ENCODE peak calls at places on chromosomes 1 and 21, in six cellular contexts. L is ascending aorta, O is ovary, Z is AG09309, V is uterus, Q is GM12865. K is an unnamed sample.

GRCh38 chr1:58412071-58412580 is 134.4 kb downstream of the OMA1 start:
- DNase-seq in O (no peak), Z (no peak), Q (no peak), L (no peak), V (no peak), K (peak; percentile 43)

GRCh38 chr1:27448982-27449381 is 41.0 kb downstream of the WASF2 start:
- DNase-seq in O (no peak), V (no peak), L (no peak), Q (peak; percentile 20), Z (no peak), K (no peak)

GRCh38 chr1:235078927-235079381 is 49.7 kb downstream of the TOMM20 start:
- DNase-seq in V (no peak), L (no peak), Q (peak; percentile 53), O (no peak), Z (no peak), K (peak; percentile 68)

GRCh38 chr1:37415611-37416244 is 58.7 kb upstream of the ZC3H12A start:
- DNase-seq in L (no peak), Q (no peak), O (no peak), V (no peak), Z (no peak), K (no peak)

GRCh38 chr1:157230500-157230899 is 92.3 kb upstream of the ETV3 start:
- DNase-seq in Z (no peak), L (no peak), O (no peak), V (no peak), Q (no peak), K (no peak)

GRCh38 chr21:39125752-39126485 is 57.3 kb downstream of the PSMG1 start:
- DNase-seq in Z (no peak), L (peak; percentile 84), O (peak; percentile 51), Q (peak; percentile 33), V (peak; percentile 68), K (peak; percentile 76)

GRCh38 chr1:92832537-92833160 is 809 bp downstream of the RPL5 start:
- DNase-seq in Q (peak; percentile 32), O (no peak), L (no peak), Z (no peak), V (no peak), K (no peak)

GRCh38 chr1:155255243-155256100 is at the start of gene ENTREP3:
- DNase-seq in L (peak; percentile 94), O (peak; percentile 90), V (peak; percentile 87), Z (no peak), Q (peak; percentile 87), K (peak; percentile 78)

GRCh38 chr1:208985231-208985630 is 598.3 kb upstream of the CAMK1G start:
- DNase-seq in Q (no peak), Z (no peak), V (no peak), O (no peak), L (no peak), K (peak; percentile 77)

GRCh38 chr21:23968008-23968407 is 1639.3 kb downstream of the MRPL39 start:
- DNase-seq in Z (no peak), L (no peak), Q (no peak), O (no peak), V (no peak), K (no peak)

DNA sequence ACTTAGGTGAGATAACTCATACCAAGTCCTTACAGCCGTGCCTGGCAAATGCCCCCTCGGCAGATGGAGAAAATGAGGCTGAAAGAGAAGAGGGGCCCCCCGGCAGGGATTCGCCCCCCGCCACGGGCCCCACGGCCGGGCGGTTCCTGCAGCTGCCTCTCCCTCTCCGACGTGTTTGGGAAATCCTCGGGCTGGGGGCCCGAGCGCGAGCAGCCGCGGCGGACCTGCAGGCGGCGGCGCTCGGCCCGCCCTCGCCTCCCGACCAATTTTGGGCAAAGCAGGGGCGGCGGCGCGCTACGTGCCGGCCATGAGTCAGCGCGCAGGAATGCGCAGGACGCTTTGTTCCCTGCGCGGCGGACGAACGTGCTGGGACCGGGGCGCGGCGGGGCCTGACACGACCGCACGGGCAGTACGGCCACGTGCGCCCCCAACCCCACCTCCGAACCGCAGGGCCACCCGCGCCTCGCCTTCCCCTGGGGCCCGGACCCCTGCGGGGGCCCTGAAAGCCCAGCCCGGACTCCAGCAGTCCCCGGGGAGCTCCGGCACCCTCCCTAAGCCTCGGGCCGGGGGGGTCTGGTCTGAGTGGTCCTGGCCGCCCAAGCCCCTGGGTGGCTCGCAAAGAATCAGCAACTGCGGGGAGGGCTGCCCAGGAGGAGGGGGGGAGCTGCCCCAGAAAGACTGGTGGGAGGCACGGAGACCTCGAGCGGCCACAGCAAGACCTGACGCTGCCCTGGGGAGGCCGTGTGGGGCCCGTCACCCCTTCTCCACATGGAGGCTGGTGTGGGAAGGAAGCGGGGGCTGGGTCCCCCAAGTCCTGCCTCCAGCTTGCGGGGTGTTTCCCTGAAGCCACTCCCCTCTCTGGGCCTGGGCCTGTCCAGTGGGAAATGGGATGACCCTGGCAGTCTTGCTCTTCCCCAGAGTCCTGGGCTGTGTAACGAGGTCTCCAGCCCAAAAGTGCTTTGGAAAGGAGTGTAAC is 11.9 kb upstream of the EDN2 start:
- DNase-seq in Q (peak; percentile 66), V (peak; percentile 92), O (peak; percentile 87), L (peak; percentile 95), Z (no peak), K (peak; percentile 91)
- TF ChIP-seq CTCF in Q (no peak), V (no peak), O (peak; percentile 14), L (no peak), Z (no peak), K (no peak)

GRCh38 chr1:161081519-161081918 is 7.8 kb downstream of the NECTIN4 start:
- DNase-seq in L (no peak), O (no peak), V (no peak), Z (no peak), Q (no peak), K (peak; percentile 48)

GRCh38 chr1:161077426-161077825 is 7.7 kb upstream of the ARHGAP30 start:
- DNase-seq in L (no peak), Q (no peak), V (no peak), Z (no peak), O (no peak), K (no peak)

GRCh38 chr1:161080391-161081150 is 8.8 kb downstream of the NECTIN4 start:
- DNase-seq in O (no peak), Q (no peak), Z (no peak), L (no peak), V (no peak), K (peak; percentile 84)

GRCh38 chr1:161081151-161081405 is 8.3 kb downstream of the NECTIN4 start:
- DNase-seq in V (no peak), Q (no peak), L (no peak), O (no peak), Z (no peak), K (no peak)

DNA sequence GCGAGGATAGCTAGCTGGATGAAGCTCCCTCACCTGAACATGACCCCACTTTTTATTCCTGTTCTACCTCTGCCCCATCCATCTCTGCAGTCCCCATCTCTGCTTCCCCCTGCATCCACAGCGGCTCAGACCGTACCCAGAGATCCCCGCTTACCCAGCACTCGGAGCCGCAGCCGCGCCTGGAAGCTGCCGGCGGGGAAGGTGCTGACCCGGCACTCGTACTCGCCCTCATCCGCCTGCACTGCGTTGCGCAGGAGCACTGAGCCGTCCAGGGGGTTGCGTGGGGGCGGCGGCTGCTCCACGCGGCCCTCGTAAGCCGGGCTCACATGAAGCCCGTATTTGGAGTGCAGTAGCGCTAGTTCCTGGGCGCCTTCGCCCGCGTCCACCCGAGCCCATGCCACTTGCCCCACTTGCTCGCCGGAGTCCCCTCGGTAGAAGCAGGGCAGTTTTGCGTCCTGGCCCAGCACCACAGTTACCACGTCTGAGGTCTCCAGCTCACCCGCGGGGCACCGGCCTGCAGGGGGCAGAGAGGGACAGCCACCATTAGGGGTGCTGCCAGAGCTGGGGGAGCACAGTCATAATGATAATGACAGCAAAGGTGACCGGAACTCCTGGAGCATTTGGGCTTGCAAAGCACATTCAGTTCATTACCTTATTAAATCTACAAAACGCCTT is 9.8 kb downstream of the NECTIN4 start:
- DNase-seq in Q (peak; percentile 37), O (no peak), L (no peak), V (no peak), Z (no peak), K (no peak)
- H3K4me3 ChIP-seq in Q (no peak overlapping the region), O (no peak overlapping the region), L (no peak overlapping the region), V (no peak overlapping the region), Z (no peak overlapping the region), K (no peak overlapping the region)

GRCh38 chr21:33892853-33893252 is 22.8 kb downstream of the ATP5PO start:
- DNase-seq in Z (no peak), Q (peak; percentile 19), L (no peak), V (no peak), O (no peak), K (no peak)
- TF ChIP-seq CTCF in Z (no peak), Q (no peak), L (no peak), V (no peak), O (no peak), K (no peak)

DNA sequence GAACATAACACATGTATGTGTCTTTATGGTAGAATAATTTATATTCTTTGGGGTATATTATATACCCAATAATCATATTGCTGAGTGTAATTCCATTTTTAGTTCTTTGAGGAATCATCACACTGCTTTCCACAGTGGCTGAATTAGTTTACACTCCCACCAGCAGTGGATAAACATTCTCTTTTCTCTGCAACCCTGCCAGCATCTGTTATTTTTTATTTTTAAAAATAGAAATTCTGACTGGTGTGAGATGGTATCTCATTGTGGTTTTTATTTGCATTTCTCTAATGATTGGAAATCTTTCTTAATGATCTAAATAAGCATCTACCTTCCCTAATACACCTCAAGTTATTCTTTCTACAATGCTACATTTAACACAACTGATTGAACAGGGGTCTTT is 346.2 kb upstream of the LYPLAL1 start:
- DNase-seq in V (no peak), Q (no peak), Z (no peak), L (no peak), O (no peak), K (no peak)
- H3K4me3 ChIP-seq in V (no peak overlapping the region), Q (no peak overlapping the region), Z (no peak overlapping the region), L (no peak overlapping the region), O (no peak overlapping the region), K (no peak overlapping the region)

DNA sequence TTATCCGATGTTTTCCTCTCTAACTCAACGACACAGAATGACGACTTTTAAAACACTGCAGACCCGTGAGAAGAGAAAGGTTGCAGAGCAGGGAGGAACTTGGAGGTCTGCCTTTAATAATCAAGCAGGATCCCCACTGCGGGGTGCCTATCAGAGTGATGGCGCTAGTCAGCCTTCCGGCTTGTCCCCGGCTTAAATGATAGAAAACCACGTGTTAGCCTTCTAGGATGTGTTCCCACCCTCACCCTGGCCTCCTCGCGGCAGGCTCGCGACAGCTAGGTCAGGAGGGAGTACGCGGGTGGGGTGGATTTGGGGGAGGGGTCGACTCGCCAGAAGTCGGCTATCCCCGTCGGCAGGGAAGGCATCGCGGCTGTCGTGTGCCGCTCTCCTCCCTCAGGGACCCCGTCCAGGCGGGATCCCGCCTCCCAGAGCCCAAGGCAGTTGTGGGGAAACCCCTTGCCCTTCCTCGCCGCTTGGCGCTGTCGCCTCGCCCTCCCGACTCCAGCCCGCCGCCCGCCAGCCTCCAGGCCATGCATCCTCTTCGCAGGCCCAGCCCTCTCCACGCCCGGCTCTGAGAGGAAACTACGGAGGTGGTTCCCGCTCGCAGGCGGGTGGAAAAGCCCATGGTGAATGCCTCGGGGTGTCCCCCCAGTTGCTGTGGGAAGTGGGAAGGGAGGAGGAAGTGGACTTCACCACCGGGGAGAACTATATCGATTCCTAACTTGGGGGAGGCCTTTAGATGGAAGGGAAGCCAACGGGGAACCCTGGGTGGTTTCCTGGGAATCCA is 1.1 kb upstream of the SMG7 start:
- DNase-seq in Z (peak; percentile 10), O (peak; percentile 83), V (peak; percentile 64), Q (peak; percentile 91), L (peak; percentile 86), K (peak; percentile 72)
- TF ChIP-seq CTCF in Z (no peak), O (peak; percentile 23), V (peak; percentile 3), Q (peak; percentile 5), L (no peak), K (no peak)

GRCh38 chr1:143735764-143736461 is 235.9 kb downstream of the FAM72C start:
- DNase-seq in Q (peak; percentile 14), L (no peak), V (no peak), O (no peak), Z (no peak), K (peak; percentile 64)
- H3K4me3 ChIP-seq in Q (no peak overlapping the region), L (peak overlapping the region; percentile 17), V (no peak overlapping the region), O (no peak overlapping the region), Z (no peak overlapping the region), K (peak overlapping the region; percentile 25)

GRCh38 chr21:41168391-41169257 is 664 bp downstream of the BACE2 start:
- DNase-seq in L (peak; percentile 87), Q (peak; percentile 15), V (peak; percentile 75), O (peak; percentile 60), Z (no peak), K (peak; percentile 60)
- TF ChIP-seq CTCF in L (no peak), Q (no peak), V (no peak), O (no peak), Z (no peak), K (peak; percentile 13)

K was measured in epithelial cell of esophagus.